ENCODE peak calls at places on chromosomes 5 and 9, in nine cellular contexts. One of them, this sample, is unnamed.
A peak's percentile ranks its signal among the peaks of the same experiment; 100 is the strongest.

GRCh38 chr5:141513021-141513626 is 24.2 kb downstream of the PCDHGC5 start:
- DNase-seq in activated T-cell treated with anti-CD3 and anti-CD28 coated beads, Interleukin-2, amount 50 U/mL, for 72 hours: peak; percentile 41
- DNase-seq in GF-D8: no peak
- DNase-seq in stimulated activated CD8-positive, alpha-beta memory T cell treated with anti-CD3 and anti-CD28 coated beads, Interleukin-4, amount 100 ng/mL, for 24 hours: no peak
- DNase-seq in epithelial cell of esophagus: peak; percentile 44
- DNase-seq in HS-5: no peak
- DNase-seq in COR-L47: peak; percentile 54
- DNase-seq in activated naive CD8-positive, alpha-beta T cell treated with anti-CD3 and anti-CD28 coated beads, Interleukin-2, amount 50 U/mL, for 24 hours: peak; percentile 48
- DNase-seq in activated CD8-positive, alpha-beta T cell treated with anti-CD3 and anti-CD28 coated beads, Interleukin-2, amount 10 ng/mL, durations not matched to agents 7 days and 5 days: no peak
- DNase-seq in this sample: no peak

GRCh38 chr9:132169672-132170392 is 8.0 kb downstream of the NTNG2 start:
- DNase-seq in activated CD8-positive, alpha-beta T cell treated with anti-CD3 and anti-CD28 coated beads, Interleukin-2, amount 10 ng/mL, durations not matched to agents 7 days and 5 days: peak; percentile 73
- DNase-seq in GF-D8: no peak
- DNase-seq in activated naive CD8-positive, alpha-beta T cell treated with anti-CD3 and anti-CD28 coated beads, Interleukin-2, amount 50 U/mL, for 24 hours: peak; percentile 74
- DNase-seq in epithelial cell of esophagus: peak; percentile 59
- DNase-seq in activated T-cell treated with anti-CD3 and anti-CD28 coated beads, Interleukin-2, amount 50 U/mL, for 72 hours: peak; percentile 73
- DNase-seq in COR-L47: peak; percentile 60
- DNase-seq in stimulated activated CD8-positive, alpha-beta memory T cell treated with anti-CD3 and anti-CD28 coated beads, Interleukin-4, amount 100 ng/mL, for 24 hours: peak; percentile 46
- DNase-seq in HS-5: no peak
- DNase-seq in this sample: peak; percentile 68

GRCh38 chr5:172923539-172923938 is 35.7 kb upstream of the RPL26L1 start:
- DNase-seq in activated T-cell treated with anti-CD3 and anti-CD28 coated beads, Interleukin-2, amount 50 U/mL, for 72 hours: no peak
- DNase-seq in COR-L47: no peak
- DNase-seq in epithelial cell of esophagus: no peak
- DNase-seq in activated naive CD8-positive, alpha-beta T cell treated with anti-CD3 and anti-CD28 coated beads, Interleukin-2, amount 50 U/mL, for 24 hours: no peak
- DNase-seq in GF-D8: no peak
- DNase-seq in activated CD8-positive, alpha-beta T cell treated with anti-CD3 and anti-CD28 coated beads, Interleukin-2, amount 10 ng/mL, durations not matched to agents 7 days and 5 days: no peak
- DNase-seq in HS-5: no peak
- DNase-seq in stimulated activated CD8-positive, alpha-beta memory T cell treated with anti-CD3 and anti-CD28 coated beads, Interleukin-4, amount 100 ng/mL, for 24 hours: no peak
- DNase-seq in this sample: no peak

GRCh38 chr9:135148386-135148785 is 60.9 kb downstream of the OLFM1 start:
- DNase-seq in activated naive CD8-positive, alpha-beta T cell treated with anti-CD3 and anti-CD28 coated beads, Interleukin-2, amount 50 U/mL, for 24 hours: no peak
- DNase-seq in activated CD8-positive, alpha-beta T cell treated with anti-CD3 and anti-CD28 coated beads, Interleukin-2, amount 10 ng/mL, durations not matched to agents 7 days and 5 days: no peak
- DNase-seq in stimulated activated CD8-positive, alpha-beta memory T cell treated with anti-CD3 and anti-CD28 coated beads, Interleukin-4, amount 100 ng/mL, for 24 hours: no peak
- DNase-seq in activated T-cell treated with anti-CD3 and anti-CD28 coated beads, Interleukin-2, amount 50 U/mL, for 72 hours: no peak
- DNase-seq in epithelial cell of esophagus: no peak
- DNase-seq in HS-5: no peak
- DNase-seq in COR-L47: no peak
- DNase-seq in GF-D8: no peak
- DNase-seq in this sample: no peak

GRCh38 chr9:21741151-21741550 is 61.3 kb upstream of the MTAP start:
- DNase-seq in COR-L47: no peak
- DNase-seq in activated CD8-positive, alpha-beta T cell treated with anti-CD3 and anti-CD28 coated beads, Interleukin-2, amount 10 ng/mL, durations not matched to agents 7 days and 5 days: no peak
- DNase-seq in activated T-cell treated with anti-CD3 and anti-CD28 coated beads, Interleukin-2, amount 50 U/mL, for 72 hours: no peak
- DNase-seq in GF-D8: no peak
- DNase-seq in epithelial cell of esophagus: no peak
- DNase-seq in activated naive CD8-positive, alpha-beta T cell treated with anti-CD3 and anti-CD28 coated beads, Interleukin-2, amount 50 U/mL, for 24 hours: no peak
- DNase-seq in stimulated activated CD8-positive, alpha-beta memory T cell treated with anti-CD3 and anti-CD28 coated beads, Interleukin-4, amount 100 ng/mL, for 24 hours: no peak
- DNase-seq in HS-5: no peak
- DNase-seq in this sample: no peak

GRCh38 chr5:132257131-132258101 is at the start of gene PDLIM4:
- DNase-seq in epithelial cell of esophagus: peak; percentile 28
- DNase-seq in activated T-cell treated with anti-CD3 and anti-CD28 coated beads, Interleukin-2, amount 50 U/mL, for 72 hours: no peak
- DNase-seq in COR-L47: no peak
- DNase-seq in GF-D8: no peak
- DNase-seq in stimulated activated CD8-positive, alpha-beta memory T cell treated with anti-CD3 and anti-CD28 coated beads, Interleukin-4, amount 100 ng/mL, for 24 hours: no peak
- DNase-seq in activated CD8-positive, alpha-beta T cell treated with anti-CD3 and anti-CD28 coated beads, Interleukin-2, amount 10 ng/mL, durations not matched to agents 7 days and 5 days: no peak
- DNase-seq in activated naive CD8-positive, alpha-beta T cell treated with anti-CD3 and anti-CD28 coated beads, Interleukin-2, amount 50 U/mL, for 24 hours: no peak
- DNase-seq in HS-5: no peak
- DNase-seq in this sample: peak; percentile 46

GRCh38 chr5:83474986-83475385 is 3.4 kb downstream of the VCAN start:
- DNase-seq in HS-5: no peak
- DNase-seq in activated T-cell treated with anti-CD3 and anti-CD28 coated beads, Interleukin-2, amount 50 U/mL, for 72 hours: no peak
- DNase-seq in epithelial cell of esophagus: peak; percentile 26
- DNase-seq in activated CD8-positive, alpha-beta T cell treated with anti-CD3 and anti-CD28 coated beads, Interleukin-2, amount 10 ng/mL, durations not matched to agents 7 days and 5 days: no peak
- DNase-seq in COR-L47: no peak
- DNase-seq in activated naive CD8-positive, alpha-beta T cell treated with anti-CD3 and anti-CD28 coated beads, Interleukin-2, amount 50 U/mL, for 24 hours: no peak
- DNase-seq in GF-D8: no peak
- DNase-seq in stimulated activated CD8-positive, alpha-beta memory T cell treated with anti-CD3 and anti-CD28 coated beads, Interleukin-4, amount 100 ng/mL, for 24 hours: no peak
- DNase-seq in this sample: no peak

GRCh38 chr5:32507738-32508434 is 63.3 kb upstream of the ZFR start:
- DNase-seq in activated T-cell treated with anti-CD3 and anti-CD28 coated beads, Interleukin-2, amount 50 U/mL, for 72 hours: no peak
- DNase-seq in COR-L47: no peak
- DNase-seq in epithelial cell of esophagus: peak; percentile 96
- DNase-seq in stimulated activated CD8-positive, alpha-beta memory T cell treated with anti-CD3 and anti-CD28 coated beads, Interleukin-4, amount 100 ng/mL, for 24 hours: no peak
- DNase-seq in HS-5: peak; percentile 100
- DNase-seq in activated naive CD8-positive, alpha-beta T cell treated with anti-CD3 and anti-CD28 coated beads, Interleukin-2, amount 50 U/mL, for 24 hours: no peak
- DNase-seq in activated CD8-positive, alpha-beta T cell treated with anti-CD3 and anti-CD28 coated beads, Interleukin-2, amount 10 ng/mL, durations not matched to agents 7 days and 5 days: no peak
- DNase-seq in GF-D8: no peak
- DNase-seq in this sample: peak; percentile 80

GRCh38 chr9:35728041-35728971 is 3.7 kb downstream of the TLN1 start:
- DNase-seq in activated naive CD8-positive, alpha-beta T cell treated with anti-CD3 and anti-CD28 coated beads, Interleukin-2, amount 50 U/mL, for 24 hours: peak; percentile 61
- DNase-seq in epithelial cell of esophagus: peak; percentile 72
- DNase-seq in GF-D8: peak; percentile 61
- DNase-seq in HS-5: peak; percentile 94
- DNase-seq in activated T-cell treated with anti-CD3 and anti-CD28 coated beads, Interleukin-2, amount 50 U/mL, for 72 hours: peak; percentile 69
- DNase-seq in COR-L47: no peak
- DNase-seq in stimulated activated CD8-positive, alpha-beta memory T cell treated with anti-CD3 and anti-CD28 coated beads, Interleukin-4, amount 100 ng/mL, for 24 hours: peak; percentile 26
- DNase-seq in activated CD8-positive, alpha-beta T cell treated with anti-CD3 and anti-CD28 coated beads, Interleukin-2, amount 10 ng/mL, durations not matched to agents 7 days and 5 days: peak; percentile 71
- DNase-seq in this sample: peak; percentile 68

GRCh38 chr9:73024601-73025034 is 71.8 kb upstream of the ALDH1A1 start:
- DNase-seq in activated naive CD8-positive, alpha-beta T cell treated with anti-CD3 and anti-CD28 coated beads, Interleukin-2, amount 50 U/mL, for 24 hours: no peak
- DNase-seq in stimulated activated CD8-positive, alpha-beta memory T cell treated with anti-CD3 and anti-CD28 coated beads, Interleukin-4, amount 100 ng/mL, for 24 hours: no peak
- DNase-seq in GF-D8: no peak
- DNase-seq in HS-5: no peak
- DNase-seq in activated T-cell treated with anti-CD3 and anti-CD28 coated beads, Interleukin-2, amount 50 U/mL, for 72 hours: no peak
- DNase-seq in epithelial cell of esophagus: no peak
- DNase-seq in activated CD8-positive, alpha-beta T cell treated with anti-CD3 and anti-CD28 coated beads, Interleukin-2, amount 10 ng/mL, durations not matched to agents 7 days and 5 days: no peak
- DNase-seq in COR-L47: no peak
- DNase-seq in this sample: no peak